ENCODE peak calls at places on chromosomes 4 and X, in seven cellular contexts. J, Q, K, O, M, X and V are unnamed samples.

GRCh38 chr4:141455651-141456050 is 180.7 kb upstream of the IL15 start:
- DNase-seq in J (no peak), Q (no peak), K (no peak), O (no peak), M (peak), X (no peak), V (no peak)

GRCh38 chr4:31682796-31683195 is 962.6 kb downstream of the PCDH7 start:
- DNase-seq in J (no peak), Q (no peak), K (no peak), O (no peak), M (no peak), X (no peak), V (no peak)

GRCh38 chr4:76850010-76850441 is 47.9 kb downstream of the SOWAHB start:
- DNase-seq in J (peak), Q (no peak), K (peak), O (no peak), M (peak), X (no peak), V (no peak)

GRCh38 chrX:109856974-109857373 is 123.9 kb upstream of the ACSL4 start:
- DNase-seq in J (no peak), Q (no peak), K (no peak), O (no peak), M (no peak), X (no peak), V (no peak)

GRCh38 chr4:153082322-153083301 is 121.6 kb upstream of the TRIM2 start:
- DNase-seq in J (peak), Q (no peak), K (peak), O (no peak), M (no peak), X (no peak), V (no peak)

GRCh38 chr4:85790582-85790981 is 315.6 kb downstream of the ARHGAP24 start:
- DNase-seq in J (no peak), Q (no peak), K (no peak), O (no peak), M (peak), X (no peak), V (no peak)

GRCh38 chr4:143921160-143921559 is 15.8 kb upstream of the GYPE start:
- DNase-seq in J (no peak), Q (no peak), K (no peak), O (no peak), M (no peak), X (no peak), V (no peak)

GRCh38 chrX:84046403-84046984 is 141.5 kb downstream of the RPS6KA6 start:
- DNase-seq in J (no peak), Q (peak), K (no peak), O (no peak), M (no peak), X (peak), V (no peak)

GRCh38 chr4:12993923-12994322 is 490.2 kb downstream of the RAB28 start:
- DNase-seq in J (no peak), Q (no peak), K (no peak), O (no peak), M (no peak), X (no peak), V (no peak)

GRCh38 chrX:103066606-103067005 is 2.6 kb upstream of the BEX1 start:
- DNase-seq in J (no peak), Q (no peak), K (no peak), O (no peak), M (peak), X (no peak), V (no peak)

GRCh38 chr4:168917150-168917779 is 92.8 kb downstream of the CBR4 start:
- DNase-seq in J (no peak), Q (no peak), K (no peak), O (no peak), M (no peak), X (no peak), V (no peak)

GRCh38 chr4:168724960-168725359 is 228.1 kb downstream of the PALLD start:
- DNase-seq in J (no peak), Q (no peak), K (no peak), O (no peak), M (no peak), X (no peak), V (no peak)

GRCh38 chr4:22408474-22408873 is 107.4 kb downstream of the ADGRA3 start:
- DNase-seq in J (no peak), Q (no peak), K (no peak), O (no peak), M (no peak), X (no peak), V (no peak)

GRCh38 chrX:129572422-129572821 is 32.4 kb downstream of the OCRL start:
- DNase-seq in J (no peak), Q (no peak), K (no peak), O (no peak), M (no peak), X (no peak), V (no peak)

DNA sequence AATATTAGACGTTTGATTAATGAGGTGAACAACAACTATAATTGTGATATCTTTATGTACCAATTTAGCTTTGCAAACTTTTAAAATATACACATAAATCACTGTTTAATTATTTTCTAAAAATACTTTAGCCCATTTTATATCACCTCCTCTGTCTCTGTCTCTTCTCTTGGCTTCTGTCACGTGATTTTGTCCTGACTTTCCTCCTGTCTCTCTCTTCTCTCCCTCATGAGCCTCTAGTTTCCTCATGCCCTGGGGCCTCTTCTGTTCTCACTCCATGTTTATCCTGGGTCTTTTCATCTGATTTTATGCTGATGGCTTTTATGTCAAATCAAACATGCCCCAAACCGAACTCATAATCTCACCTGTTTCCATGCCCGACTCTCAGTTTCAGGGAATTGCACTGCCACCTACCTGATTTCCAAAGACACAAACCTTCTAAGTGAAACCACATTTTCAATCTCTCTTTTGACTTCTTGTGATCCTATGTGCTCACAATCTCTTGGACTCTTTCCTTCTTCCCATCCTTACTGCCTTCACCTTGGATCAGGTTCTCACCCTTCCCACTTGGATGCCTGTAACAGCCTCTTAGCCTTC is 303.0 kb upstream of the GALNT7 start:
- DNase-seq in J (no peak), Q (no peak), K (no peak), O (no peak), M (no peak), X (no peak), V (no peak)
- H3K4me3 ChIP-seq in J (no peak), Q (no peak), K (no peak), O (no peak), M (no peak), X (no peak), V (no peak)

GRCh38 chr4:7068279-7068842 is 497 bp upstream of the GRPEL1 start:
- DNase-seq in J (no peak), Q (no peak), K (no peak), O (peak), M (no peak), X (no peak), V (no peak)
- TF ChIP-seq CTCF in J (no peak), Q (no peak), K (no peak), O (no peak), M (no peak), X (no peak), V (peak)

GRCh38 chr4:154491341-154491679 is 289 bp downstream of the DCHS2 start:
- DNase-seq in J (no peak), Q (no peak), K (no peak), O (no peak), M (no peak), X (no peak), V (no peak)
- H3K4me3 ChIP-seq in J (peak), Q (peak), K (no peak), O (no peak), M (peak), X (no peak), V (no peak)

GRCh38 chr4:112214397-112215264 is 17.0 kb upstream of the AP1AR start:
- DNase-seq in J (no peak), Q (no peak), K (peak), O (no peak), M (no peak), X (no peak), V (no peak)
- TF ChIP-seq CTCF in J (peak), Q (peak), K (peak), O (peak), M (peak), X (peak), V (peak)

GRCh38 chrX:63513825-63514574 is 162.9 kb upstream of the SPIN4 start:
- DNase-seq in J (peak), Q (no peak), K (no peak), O (no peak), M (peak), X (peak), V (no peak)
- H3K4me3 ChIP-seq in J (no peak), Q (no peak), K (no peak), O (no peak), M (no peak), X (no peak), V (no peak)

GRCh38 chrX:36684053-36684452 is 324.1 kb upstream of the FAM47C start:
- DNase-seq in J (no peak), Q (no peak), K (no peak), O (no peak), M (no peak), X (no peak), V (no peak)
- TF ChIP-seq CTCF in J (no peak), Q (no peak), K (no peak), O (no peak), M (no peak), X (no peak), V (no peak)

GRCh38 chr4:10019521-10020051 is 1.7 kb downstream of the SLC2A9 start:
- DNase-seq in J (peak), Q (no peak), K (no peak), O (no peak), M (no peak), X (peak), V (no peak)
- H3K4me3 ChIP-seq in J (peak), Q (peak), K (no peak), O (no peak), M (peak), X (no peak), V (peak)

GRCh38 chr4:173237152-173237551 is 68.5 kb downstream of the GALNT7 start:
- DNase-seq in J (no peak), Q (no peak), K (peak), O (no peak), M (no peak), X (no peak), V (no peak)
- TF ChIP-seq CTCF in J (no peak), Q (no peak), K (no peak), O (no peak), M (no peak), X (no peak), V (peak)